ENCODE peak calls at places on chromosomes 5 and 9, in six cellular contexts. M, Z, P, J, U and B are unnamed samples. For H3K9me3, the result is how much of the 10 kb centered on the place peaks cover.

GRCh38 chr5:6495433-6496206 is 47.0 kb downstream of the UBE2QL1 start:
- DNase-seq in M (no peak), Z (no peak), P (no peak), J (no peak), U (no peak), B (no peak)

GRCh38 chr9:93028448-93029006 is 30.0 kb upstream of the SUSD3 start:
- DNase-seq in M (no peak), Z (no peak), P (no peak), J (no peak), U (no peak), B (no peak)

GRCh38 chr9:35798658-35799366 is 7.4 kb downstream of the NPR2 start:
- DNase-seq in M (no peak), Z (no peak), P (no peak), J (peak), U (peak), B (peak)

GRCh38 chr5:14383923-14384322 is 197.7 kb upstream of the OTULINL start:
- DNase-seq in M (no peak), Z (no peak), P (no peak), J (no peak), U (no peak), B (no peak)

GRCh38 chr5:149135536-149136201 is 5.6 kb upstream of the ABLIM3 start:
- DNase-seq in M (no peak), Z (no peak), P (no peak), J (peak), U (peak), B (peak)

GRCh38 chr9:97756991-97757390 is 59.9 kb upstream of the XPA start:
- DNase-seq in M (no peak), Z (no peak), P (no peak), J (no peak), U (no peak), B (no peak)

GRCh38 chr5:111995701-111996100 is 238.7 kb upstream of the NREP start:
- DNase-seq in M (no peak), Z (no peak), P (no peak), J (no peak), U (no peak), B (no peak)

GRCh38 chr9:100700689-100701318 is 122.9 kb downstream of the CAVIN4 start:
- DNase-seq in M (peak), Z (no peak), P (peak), J (no peak), U (peak), B (peak)

GRCh38 chr9:36250079-36250478 is 8.2 kb downstream of the GNE start:
- DNase-seq in M (no peak), Z (no peak), P (no peak), J (no peak), U (no peak), B (no peak)

GRCh38 chr9:26746357-26747072 is 146.1 kb downstream of the CAAP1 start:
- DNase-seq in M (peak), Z (peak), P (no peak), J (peak), U (peak), B (peak)

GRCh38 chr9:109088221-109088620 is 31.5 kb downstream of the TMEM245 start:
- DNase-seq in M (no peak), Z (no peak), P (no peak), J (no peak), U (no peak), B (peak)

GRCh38 chr5:100496296-100496695 is 38.9 kb upstream of the FAM174A start:
- DNase-seq in M (no peak), Z (no peak), P (no peak), J (no peak), U (no peak), B (peak)

GRCh38 chr5:939368-939767 is 46.7 kb downstream of the TRIP13 start:
- DNase-seq in M (no peak), Z (no peak), P (no peak), J (no peak), U (no peak), B (no peak)

GRCh38 chr5:59988396-59988795 is 94.9 kb upstream of the PDE4D start:
- DNase-seq in M (no peak), Z (no peak), P (no peak), J (no peak), U (no peak), B (no peak)

GRCh38 chr5:34674226-34674625 is 18.1 kb downstream of the RAI14 start:
- DNase-seq in M (no peak), Z (no peak), P (no peak), J (peak), U (peak), B (peak)

GRCh38 chr9:129497064-129497836 is 123.7 kb downstream of the C9orf50 start:
- DNase-seq in M (peak), Z (no peak), P (no peak), J (peak), U (peak), B (no peak)
- H2AK5ac ChIP-seq in M (no peak), Z (peak), P (peak), J (peak), U (peak), B (peak)

DNA sequence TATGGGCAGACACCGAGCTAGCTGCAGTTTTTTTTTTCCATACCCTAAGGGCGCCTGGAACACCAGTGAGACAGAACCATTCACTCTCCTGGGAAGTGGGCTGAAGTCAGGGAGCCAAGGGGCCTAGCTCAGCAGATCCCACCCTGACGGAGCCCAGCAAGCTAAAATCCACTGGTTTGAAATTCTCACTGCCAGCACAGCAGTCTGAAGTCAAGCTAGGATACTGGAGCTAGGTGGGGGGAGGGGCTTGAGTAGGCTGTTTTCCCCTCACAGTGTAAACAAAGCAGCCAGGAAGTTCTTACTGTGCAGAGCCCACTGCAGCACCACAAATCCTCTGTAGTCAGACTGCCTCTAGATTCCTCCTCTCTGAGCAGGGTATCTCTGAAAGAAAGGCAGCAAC is 151.7 kb upstream of the HCN1 start:
- DNase-seq in M (peak), Z (no peak), P (peak), J (no peak), U (no peak), B (no peak)
- H3K9me3 ChIP-seq in M (under half), Z (under half), P (under half), J (under half), U (under half), B (under half)

DNA sequence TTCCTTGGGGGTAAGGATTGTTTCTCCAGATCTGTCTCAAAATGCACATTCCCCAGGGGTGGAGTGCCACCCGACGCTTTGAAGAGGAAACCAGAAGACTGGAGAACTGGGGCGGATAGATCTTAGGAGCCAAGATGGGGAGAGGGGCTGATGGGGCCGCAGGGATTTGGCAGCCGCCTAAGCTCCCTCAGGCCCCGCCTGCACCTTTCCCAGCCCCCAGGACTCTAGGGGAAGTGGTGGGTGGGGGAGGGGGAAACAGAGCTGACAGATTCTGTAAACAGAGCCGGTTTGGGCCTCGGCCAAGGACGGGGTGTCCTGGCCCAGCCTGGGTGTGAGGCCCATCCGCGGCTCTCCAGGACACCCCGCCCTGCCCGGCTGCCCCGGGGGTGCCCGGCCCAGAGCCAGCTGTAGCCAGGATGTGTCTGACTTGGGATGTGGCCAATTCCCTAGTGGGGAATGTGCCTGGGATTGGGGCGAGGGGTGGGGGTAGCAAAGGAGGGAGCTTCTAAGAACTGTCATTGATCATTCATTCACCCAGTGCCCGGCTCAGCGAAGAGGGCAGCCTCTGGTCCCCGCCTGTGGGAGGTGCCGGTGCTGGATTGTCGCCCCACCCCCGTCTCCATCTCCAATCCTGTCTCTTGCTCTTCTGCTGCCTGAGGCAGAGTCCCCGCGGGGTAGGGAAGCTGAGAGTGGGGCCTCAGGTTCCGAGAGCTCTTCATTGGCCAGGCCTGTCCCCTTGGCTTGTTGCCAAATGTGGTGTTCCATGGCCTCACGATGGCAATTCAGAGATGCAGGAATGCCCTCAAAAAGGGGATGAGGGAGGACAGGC is 54.8 kb upstream of the CDKN2AIPNL start:
- DNase-seq in M (peak), Z (peak), P (peak), J (peak), U (peak), B (peak)
- H2AK5ac ChIP-seq in M (no peak), Z (no peak), P (no peak), J (no peak), U (no peak), B (peak)

GRCh38 chr5:141155540-141156374 is 5.9 kb downstream of the PCDHB6 start:
- DNase-seq in M (peak), Z (no peak), P (no peak), J (no peak), U (no peak), B (no peak)
- H3K9me3 ChIP-seq in M (under half), Z (under half), P (under half), J (half or more), U (under half), B (under half)

GRCh38 chr5:142324871-142325676 is at the start of gene SPRY4:
- DNase-seq in M (peak), Z (peak), P (peak), J (peak), U (peak), B (peak)
- H2AK5ac ChIP-seq in M (no peak), Z (no peak), P (peak), J (no peak), U (peak), B (peak)

DNA sequence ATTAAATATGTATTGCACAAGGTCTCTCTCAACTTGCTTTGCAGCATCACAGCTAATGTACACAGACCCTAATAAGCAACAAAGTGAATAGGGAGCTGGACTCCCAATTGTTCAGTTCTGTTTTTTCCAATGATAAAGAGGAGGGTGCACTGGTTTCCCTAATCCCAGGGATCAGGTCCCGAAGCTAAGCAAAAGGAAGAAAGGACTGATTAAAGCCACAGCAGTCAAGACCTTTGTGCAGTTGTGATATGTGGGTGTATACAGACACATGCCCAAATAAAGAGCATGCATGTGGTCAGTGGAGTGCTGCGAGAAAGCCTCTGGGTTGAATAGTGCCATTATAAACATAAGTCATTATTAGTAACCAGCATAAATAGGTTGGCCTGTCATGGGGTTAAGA is 1863.2 kb upstream of the WWC1 start:
- DNase-seq in M (no peak), Z (no peak), P (peak), J (no peak), U (no peak), B (no peak)
- H3K9me3 ChIP-seq in M (under half), Z (under half), P (under half), J (under half), U (under half), B (under half)

DNA sequence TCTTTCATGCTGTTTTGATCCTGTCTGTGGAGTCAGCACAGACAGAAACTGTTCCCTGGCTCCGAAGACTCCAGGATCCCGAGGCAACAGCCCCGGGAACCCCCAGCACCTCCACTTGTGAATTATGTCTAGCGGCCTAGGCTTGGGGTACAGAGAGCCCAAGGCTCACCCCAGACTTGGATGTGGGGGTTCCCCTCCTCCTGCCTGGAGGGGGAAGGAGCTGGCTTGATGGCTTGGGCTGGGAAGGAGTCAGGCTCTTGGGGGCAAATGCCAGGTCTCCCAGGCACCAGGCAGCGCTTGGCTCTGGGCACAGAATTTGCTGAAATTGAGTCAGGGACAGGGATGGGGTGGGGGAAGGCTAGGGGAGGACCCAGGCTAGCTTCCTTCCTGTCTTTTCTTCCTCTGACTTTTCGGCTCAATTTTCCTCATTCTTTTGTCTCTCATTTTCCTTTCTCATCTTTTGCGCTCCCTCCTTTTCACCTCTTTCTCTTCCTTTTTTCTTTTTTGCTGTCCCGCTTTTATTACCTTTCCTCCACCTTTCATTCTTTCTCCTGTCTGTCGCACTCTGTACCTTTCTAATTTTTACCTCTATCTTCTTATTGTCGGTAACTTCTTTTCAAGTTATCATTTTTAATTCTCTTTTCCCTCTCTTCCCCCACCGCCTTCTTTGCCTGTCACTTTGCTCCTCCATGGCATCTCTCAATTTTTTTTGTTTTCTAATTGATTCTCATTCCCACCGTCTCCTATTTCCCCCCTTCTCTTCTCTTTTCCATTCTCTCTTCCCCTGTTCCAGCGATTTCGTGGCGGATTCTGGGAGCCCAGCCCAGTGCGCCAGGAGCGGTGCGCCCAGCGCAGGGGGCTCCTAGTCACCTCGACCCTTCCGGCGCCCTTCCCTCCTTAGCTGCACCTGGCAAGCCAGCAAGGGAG is 10.5 kb downstream of the MSX2 start:
- DNase-seq in M (no peak), Z (no peak), P (no peak), J (no peak), U (no peak), B (no peak)
- H2AK5ac ChIP-seq in M (no peak), Z (peak), P (no peak), J (no peak), U (peak), B (no peak)